ENCODE peak calls at places on chromosomes 4 and X, in five cellular contexts. D is heart left ventricle; L is BJ; H is cardiac muscle cell; G is CD8-positive, alpha-beta T cell. J is an unnamed sample.

GRCh38 chr4:53702334-53703266 is 111.3 kb upstream of the LNX1 start:
- DNase-seq in D (peak), L (peak), H (peak), G (peak), J (peak)

GRCh38 chrX:40418413-40419195 is 162.2 kb upstream of the ATP6AP2 start:
- DNase-seq in D (no peak), L (no peak), H (no peak), G (no peak), J (no peak)

GRCh38 chr4:78332974-78333373 is 218.6 kb upstream of the ANXA3 start:
- DNase-seq in D (no peak), L (no peak), H (peak), G (no peak), J (no peak)

GRCh38 chr4:165364452-165365080 is 14.2 kb upstream of the CPE start:
- DNase-seq in D (no peak), L (no peak), H (no peak), G (no peak), J (no peak)

GRCh38 chrX:57406149-57406548 is 119.6 kb downstream of the FAAH2 start:
- DNase-seq in D (no peak), L (no peak), H (peak), G (no peak), J (no peak)

GRCh38 chr4:184021389-184021788 is 116.3 kb downstream of the STOX2 start:
- DNase-seq in D (no peak), L (no peak), H (no peak), G (no peak), J (no peak)

GRCh38 chr4:106017975-106018374 is 122.7 kb downstream of the NPNT start:
- DNase-seq in D (no peak), L (no peak), H (no peak), G (no peak), J (no peak)

GRCh38 chrX:136397001-136397400 is 90.7 kb upstream of the BRS3 start:
- DNase-seq in D (no peak), L (no peak), H (no peak), G (no peak), J (no peak)

GRCh38 chrX:53474707-53475106 is 40.5 kb upstream of the HSD17B10 start:
- DNase-seq in D (no peak), L (no peak), H (no peak), G (no peak), J (no peak)

GRCh38 chr4:88275516-88275915 is 8.8 kb downstream of the PPM1K start:
- DNase-seq in D (no peak), L (no peak), H (no peak), G (no peak), J (peak)

GRCh38 chrX:13087322-13088154 is 43.1 kb upstream of the FAM9C start:
- DNase-seq in D (no peak), L (no peak), H (no peak), G (peak), J (peak)

GRCh38 chr4:26238782-26239647 is 81.8 kb upstream of the RBPJ start:
- DNase-seq in D (no peak), L (no peak), H (no peak), G (no peak), J (no peak)

GRCh38 chr4:26105372-26105771 is 191.4 kb downstream of the SMIM20 start:
- DNase-seq in D (no peak), L (no peak), H (no peak), G (no peak), J (no peak)

GRCh38 chr4:107709916-107710315 is 10.1 kb downstream of the PAPSS1 start:
- DNase-seq in D (no peak), L (no peak), H (no peak), G (no peak), J (no peak)

GRCh38 chrX:45959567-45959966 is 585.7 kb downstream of the ZNF674 start:
- DNase-seq in D (no peak), L (no peak), H (no peak), G (no peak), J (no peak)

GRCh38 chr4:56435001-56435747 is at the start of gene PPAT:
- DNase-seq in D (peak), L (peak), H (peak), G (peak), J (peak)
- TF ChIP-seq CTCF in D (peak), L (peak), H (no peak), G (no peak), J (no peak)

GRCh38 chrX:80026116-80026515 is 11.6 kb downstream of the TBX22 start:
- DNase-seq in D (no peak), L (no peak), H (no peak), G (no peak), J (no peak)

GRCh38 chrX:80021611-80022010 is 7.1 kb downstream of the TBX22 start:
- DNase-seq in D (no peak), L (no peak), H (peak), G (no peak), J (no peak)

GRCh38 chrX:80022363-80023031 is 7.9 kb downstream of the TBX22 start:
- DNase-seq in D (no peak), L (no peak), H (peak), G (no peak), J (no peak)
- H3K4me3 ChIP-seq in D (peak), L (no peak), H (peak), G (no peak), J (no peak)

GRCh38 chr4:156113138-156113537 is 159.5 kb upstream of the CTSO start:
- DNase-seq in D (no peak), L (no peak), H (no peak), G (no peak), J (no peak)
- TF ChIP-seq CTCF in D (no peak), L (no peak), H (peak), G (no peak), J (no peak)

GRCh38 chr4:113825272-113825671 is 63.7 kb upstream of the CAMK2D start:
- DNase-seq in D (no peak), L (no peak), H (no peak), G (peak), J (peak)
- H3K4me3 ChIP-seq in D (no peak), L (no peak), H (no peak), G (no peak), J (no peak)

DNA sequence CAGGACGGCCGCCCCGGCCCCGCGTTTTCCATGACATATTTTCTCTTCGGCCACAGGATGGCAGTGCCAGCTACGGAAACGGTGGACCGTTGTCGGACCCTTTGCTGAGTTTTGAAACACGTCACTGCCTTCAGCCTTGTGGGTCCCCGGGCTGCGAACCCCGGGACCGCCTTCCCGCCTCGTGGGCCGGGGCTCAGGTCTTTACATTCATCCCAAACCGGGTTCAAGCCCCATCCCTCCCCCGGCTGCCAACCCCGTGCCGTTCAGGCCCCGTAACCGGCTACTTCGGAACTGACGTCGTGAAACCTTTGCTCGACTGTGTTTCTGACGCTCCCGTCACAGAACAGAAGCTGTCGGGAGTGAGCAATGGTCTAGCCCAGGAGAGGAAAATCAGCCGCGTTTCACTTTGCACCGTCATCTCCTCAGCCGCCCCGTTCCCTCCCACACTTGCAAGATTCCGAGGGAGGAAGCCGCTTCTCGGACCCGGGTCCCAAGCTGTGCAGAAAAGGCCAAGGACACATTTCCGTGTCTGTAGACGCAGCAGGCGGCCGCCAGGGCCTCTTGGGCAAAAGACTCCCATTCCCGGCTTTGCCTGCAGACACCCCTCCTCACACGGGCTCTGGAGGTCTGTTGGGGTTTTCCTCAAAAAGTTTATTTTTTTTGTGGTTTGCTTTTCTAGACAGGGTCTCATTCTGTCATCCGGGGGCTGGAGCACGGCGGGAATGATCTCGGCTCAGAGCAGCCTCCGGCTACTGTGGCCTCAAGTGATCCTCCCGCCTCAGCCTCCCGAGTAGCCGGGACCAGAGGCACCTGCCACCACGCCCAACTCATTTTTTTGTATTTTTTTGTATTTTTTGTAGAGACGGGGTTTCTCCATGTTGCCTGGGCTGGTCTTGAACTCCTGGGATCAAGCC is 41.4 kb upstream of the PPP2R3B start:
- DNase-seq in D (no peak), L (no peak), H (peak), G (no peak), J (no peak)
- TF ChIP-seq CTCF in D (no peak), L (peak), H (no peak), G (no peak), J (no peak)

DNA sequence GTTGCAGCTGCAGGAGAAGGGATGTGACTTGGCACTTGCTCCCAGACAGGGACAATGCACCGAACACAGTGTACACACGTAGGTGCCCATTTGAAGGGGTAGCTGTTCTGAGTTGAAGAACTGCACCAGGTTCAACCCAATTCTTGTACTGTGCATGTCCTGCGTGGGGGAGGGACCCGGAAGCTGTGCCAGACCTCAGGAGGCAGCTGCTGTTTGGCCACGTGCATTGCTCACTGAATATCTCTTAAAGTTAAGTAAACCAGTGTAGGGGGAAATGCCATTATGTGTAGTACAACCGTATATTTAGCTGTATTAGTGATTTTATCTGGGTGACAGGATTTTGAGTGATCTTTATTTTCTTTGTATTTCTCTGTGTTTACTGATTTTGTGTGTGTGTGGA is 12.0 kb upstream of the RBBP7 start:
- DNase-seq in D (no peak), L (no peak), H (no peak), G (no peak), J (no peak)
- H3K4me3 ChIP-seq in D (peak), L (peak), H (no peak), G (no peak), J (no peak)

GRCh38 chrX:49282647-49283011 is 13.0 kb downstream of the PPP1R3F start:
- DNase-seq in D (no peak), L (no peak), H (peak), G (no peak), J (no peak)
- TF ChIP-seq CTCF in D (no peak), L (peak), H (peak), G (no peak), J (no peak)

GRCh38 chr4:102222838-102223237 is 122.4 kb downstream of the SLC39A8 start:
- DNase-seq in D (no peak), L (no peak), H (no peak), G (no peak), J (no peak)

GRCh38 chr4:102217345-102217744 is 127.9 kb downstream of the SLC39A8 start:
- DNase-seq in D (no peak), L (no peak), H (no peak), G (no peak), J (no peak)

GRCh38 chr4:102217775-102218174 is 127.5 kb downstream of the SLC39A8 start:
- DNase-seq in D (no peak), L (no peak), H (no peak), G (no peak), J (no peak)

GRCh38 chr4:102223461-102223860 is 121.8 kb downstream of the SLC39A8 start:
- DNase-seq in D (no peak), L (no peak), H (no peak), G (no peak), J (no peak)

DNA sequence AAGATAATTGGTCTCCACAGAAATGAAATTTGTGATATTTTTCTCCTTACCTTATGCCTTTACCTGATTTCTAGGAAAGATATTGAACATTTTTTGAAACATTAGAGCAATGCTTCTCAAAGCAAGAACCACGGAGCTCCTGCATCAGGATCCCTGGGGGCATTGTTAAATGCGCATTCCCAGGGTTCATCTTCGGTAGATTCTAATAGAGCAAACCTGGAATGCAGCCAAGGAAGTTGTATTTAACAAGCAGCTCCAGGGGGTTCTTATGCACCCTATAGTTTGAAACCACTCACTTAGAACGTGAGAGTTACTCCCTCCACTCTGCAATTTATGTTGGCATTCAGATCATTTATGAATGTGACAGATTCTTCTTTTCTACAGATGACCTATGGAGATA is 126.1 kb downstream of the SLC39A8 start:
- DNase-seq in D (no peak), L (no peak), H (no peak), G (no peak), J (no peak)
- H3K4me3 ChIP-seq in D (no peak), L (no peak), H (no peak), G (no peak), J (no peak)

GRCh38 chr4:13910556-13910955 is 283.0 kb upstream of the BOD1L1 start:
- DNase-seq in D (no peak), L (no peak), H (no peak), G (no peak), J (no peak)

GRCh38 chr4:13905543-13905942 is 278.0 kb upstream of the BOD1L1 start:
- DNase-seq in D (no peak), L (no peak), H (no peak), G (no peak), J (no peak)

GRCh38 chr4:13906727-13907126 is 279.2 kb upstream of the BOD1L1 start:
- DNase-seq in D (no peak), L (no peak), H (no peak), G (no peak), J (no peak)

GRCh38 chr4:13908455-13908854 is 280.9 kb upstream of the BOD1L1 start:
- DNase-seq in D (no peak), L (no peak), H (no peak), G (no peak), J (no peak)

GRCh38 chr4:13907255-13907751 is 279.8 kb upstream of the BOD1L1 start:
- DNase-seq in D (no peak), L (peak), H (no peak), G (no peak), J (no peak)
- TF ChIP-seq CTCF in D (no peak), L (peak), H (peak), G (no peak), J (no peak)

J was measured in GM12864.